ENCODE peak calls at places on chromosomes 7 and 10, in four cellular contexts. V is cardiac muscle cell, K is HFF-Myc, Z is H1. G is an unnamed sample.

GRCh38 chr10:27225011-27225590 is 15.5 kb downstream of the ACBD5 start:
- DNase-seq in V (no peak), K (no peak), Z (no peak), G (no peak)

GRCh38 chr10:35335133-35335532 is 1.2 kb upstream of the CCNY start:
- DNase-seq in V (no peak), K (no peak), Z (no peak), G (no peak)

GRCh38 chr10:89480047-89480446 is 55.3 kb downstream of the SLC16A12 start:
- DNase-seq in V (peak), K (no peak), Z (no peak), G (no peak)

GRCh38 chr7:46581276-46581675 is 660.2 kb upstream of the IGFBP3 start:
- DNase-seq in V (no peak), K (no peak), Z (no peak), G (no peak)

GRCh38 chr10:125707852-125708468 is 11.5 kb upstream of the EDRF1 start:
- DNase-seq in V (peak), K (no peak), Z (no peak), G (no peak)

GRCh38 chr7:151724250-151724915 is 152.5 kb downstream of the PRKAG2 start:
- DNase-seq in V (no peak), K (no peak), Z (no peak), G (no peak)

GRCh38 chr7:1667566-1668485 is 2.3 kb upstream of the ELFN1 start:
- DNase-seq in V (no peak), K (no peak), Z (no peak), G (no peak)

GRCh38 chr10:119320981-119321380 is 113.6 kb downstream of the GRK5 start:
- DNase-seq in V (no peak), K (no peak), Z (no peak), G (no peak)

GRCh38 chr7:107186242-107186641 is 17.4 kb downstream of the HBP1 start:
- DNase-seq in V (no peak), K (no peak), Z (no peak), G (no peak)

GRCh38 chr7:50745835-50746234 is 36.9 kb downstream of the GRB10 start:
- DNase-seq in V (no peak), K (no peak), Z (no peak), G (no peak)

GRCh38 chr7:4931932-4932331 is 27.1 kb downstream of the MMD2 start:
- DNase-seq in V (peak), K (no peak), Z (peak), G (peak)

GRCh38 chr10:91653214-91653875 is 20.5 kb upstream of the PPP1R3C start:
- DNase-seq in V (peak), K (no peak), Z (no peak), G (no peak)

GRCh38 chr10:91652364-91652763 is 19.5 kb upstream of the PPP1R3C start:
- DNase-seq in V (peak), K (peak), Z (no peak), G (no peak)
- H3K4me3 ChIP-seq in V (no peak), K (no peak), Z (no peak), G (no peak)

DNA sequence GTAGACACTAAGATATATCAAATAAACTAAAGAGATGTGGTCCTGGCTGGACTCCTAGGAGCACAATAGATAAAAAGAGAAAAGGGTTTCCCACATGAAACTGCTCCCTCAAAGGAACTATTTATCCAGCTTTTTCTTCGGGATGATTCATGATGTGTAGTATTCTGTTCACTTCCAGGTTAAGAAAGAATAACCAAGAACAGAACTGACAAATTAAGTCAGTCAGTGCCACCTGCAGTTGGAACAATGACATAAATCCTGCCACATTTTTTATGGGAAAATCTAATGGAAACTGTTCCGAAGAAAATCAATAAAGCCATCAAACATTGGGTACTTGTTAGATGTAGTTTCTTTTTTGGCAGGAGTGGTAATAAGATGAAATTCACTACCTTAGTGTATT is 87.1 kb downstream of the POLR1F start:
- DNase-seq in V (no peak), K (no peak), Z (no peak), G (no peak)
- TF ChIP-seq CTCF in V (no peak), K (no peak), Z (no peak), G (no peak)

GRCh38 chr7:84701524-84702306 is 485.1 kb downstream of the SEMA3D start:
- DNase-seq in V (peak), K (peak), Z (no peak), G (no peak)

GRCh38 chr7:84705701-84706100 is 481.2 kb downstream of the SEMA3D start:
- DNase-seq in V (no peak), K (no peak), Z (no peak), G (no peak)

GRCh38 chr7:84700563-84701370 is 486.1 kb downstream of the SEMA3D start:
- DNase-seq in V (peak), K (no peak), Z (no peak), G (no peak)

GRCh38 chr7:84704380-84704779 is 482.5 kb downstream of the SEMA3D start:
- DNase-seq in V (no peak), K (no peak), Z (no peak), G (no peak)

GRCh38 chr7:84705079-84705478 is 481.8 kb downstream of the SEMA3D start:
- DNase-seq in V (no peak), K (no peak), Z (no peak), G (no peak)
- H3K4me3 ChIP-seq in V (no peak), K (no peak), Z (no peak), G (no peak)

DNA sequence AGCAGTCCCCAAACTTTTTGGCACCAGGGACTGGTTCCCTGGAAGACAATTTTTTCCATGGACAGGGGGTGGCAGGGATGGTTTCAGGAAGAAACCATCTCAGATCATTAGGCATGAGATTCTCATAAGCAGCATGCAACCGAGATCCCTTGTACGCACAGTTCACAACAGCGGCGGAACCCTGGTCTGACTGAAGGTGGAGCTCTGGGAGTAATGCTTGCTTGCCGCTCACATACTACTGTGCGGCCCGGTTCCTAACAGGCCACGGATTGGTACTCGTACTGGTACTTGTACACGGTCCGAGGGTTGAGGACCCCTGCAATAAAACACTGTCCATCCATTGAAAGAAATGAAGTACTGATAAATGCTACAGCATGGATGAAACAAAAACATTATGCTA is 32.8 kb downstream of the MKRN1 start:
- DNase-seq in V (no peak), K (no peak), Z (no peak), G (no peak)
- TF ChIP-seq CTCF in V (no peak), K (no peak), Z (no peak), G (no peak)

DNA sequence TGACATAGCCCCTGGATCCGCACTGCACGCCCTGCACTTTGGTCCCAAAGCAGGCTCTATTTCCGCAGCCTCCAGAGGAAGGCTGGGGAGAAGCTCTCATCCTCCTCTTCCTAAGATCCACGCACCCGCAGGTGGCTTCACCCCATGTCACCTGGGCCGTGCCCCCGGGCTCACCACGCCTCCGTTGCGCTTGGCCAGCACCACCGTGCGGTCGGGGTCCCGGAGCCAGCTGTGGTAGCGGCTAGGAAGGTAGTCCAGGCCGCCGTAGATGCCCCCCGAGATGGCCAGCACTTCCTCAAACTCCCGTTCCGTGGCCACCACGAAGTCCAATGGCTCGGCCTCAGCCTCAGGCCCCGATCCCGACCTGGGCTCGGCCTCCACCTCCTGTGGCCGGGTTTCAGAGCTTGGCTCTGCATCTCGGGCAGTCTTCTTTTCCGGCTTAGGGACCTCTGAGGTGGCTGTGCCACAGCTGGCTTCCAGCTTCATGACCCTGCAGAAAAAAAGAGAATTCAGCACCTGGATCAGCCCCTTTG is 5.7 kb downstream of the NAT16 start:
- DNase-seq in V (no peak), K (no peak), Z (no peak), G (no peak)
- H3K4me3 ChIP-seq in V (no peak), K (no peak), Z (peak), G (no peak)

GRCh38 chr10:17409170-17409733 is 45.1 kb downstream of the ST8SIA6 start:
- DNase-seq in V (peak), K (no peak), Z (no peak), G (peak)
- TF ChIP-seq CTCF in V (peak), K (peak), Z (no peak), G (peak)

G was measured in GM12865.